ENCODE peak calls at places on chromosome 14, in six cellular contexts. X is neuronal stem cell, M is IMR-90, L is mesendoderm, D is H1, C is H9. O is an unnamed sample.

GRCh38 chr14:74508844-74509428 is 15.4 kb downstream of the ISCA2 start:
- DNase-seq in C (no peak), X (no peak), M (no peak), D (no peak), L (no peak), O (no peak)

GRCh38 chr14:36215217-36215598 is 38.7 kb upstream of the PTCSC3 start:
- DNase-seq in X (no peak), M (no peak), C (no peak), L (no peak), D (no peak), O (no peak)

GRCh38 chr14:65255029-65255545 is 152.8 kb upstream of the MAX start:
- DNase-seq in M (peak), C (no peak), X (no peak), D (no peak), L (peak), O (peak)

GRCh38 chr14:100203962-100204834 is 34.7 kb upstream of the YY1 start:
- DNase-seq in X (no peak), L (no peak), C (no peak), M (peak), D (no peak), O (peak)

GRCh38 chr14:64992328-64992885 is 5.7 kb downstream of the FNTB start:
- DNase-seq in D (no peak), M (no peak), C (no peak), L (no peak), X (no peak), O (no peak)

GRCh38 chr14:93939304-93940229 is 12.4 kb downstream of the FAM181A start:
- DNase-seq in M (peak), C (peak), L (peak), D (peak), X (peak), O (peak)

GRCh38 chr14:69682607-69683263 is 71.3 kb downstream of the SUSD6 start:
- DNase-seq in L (no peak), D (no peak), X (no peak), M (no peak), C (no peak), O (no peak)

GRCh38 chr14:77097006-77097688 is 911 bp upstream of the CIPC start:
- DNase-seq in M (peak), D (no peak), X (no peak), L (peak), C (no peak), O (no peak)

GRCh38 chr14:20775043-20775442 is 6.0 kb upstream of the RNASE6 start:
- DNase-seq in C (no peak), M (no peak), L (no peak), X (no peak), D (no peak), O (no peak)

GRCh38 chr14:64556526-64556925 is 6.8 kb downstream of the PPP1R36 start:
- DNase-seq in L (peak), D (no peak), X (no peak), C (peak), M (peak), O (peak)

GRCh38 chr14:34297786-34298520 is 164.1 kb downstream of the SPTSSA start:
- DNase-seq in L (no peak), C (no peak), M (no peak), D (no peak), X (no peak), O (no peak)

GRCh38 chr14:21525571-21525970 is 575 bp downstream of the SALL2 start:
- DNase-seq in M (peak), X (no peak), D (no peak), L (peak), C (no peak), O (peak)

GRCh38 chr14:23034498-23035302 is at the start of gene PSMB5:
- DNase-seq in X (peak), D (peak), M (peak), L (peak), C (peak), O (peak)
- H3K18ac ChIP-seq in X (peak), D (peak), M (peak), L (peak), C (peak), O (peak)

GRCh38 chr14:61694830-61695694 is at the start of gene HIF1A:
- DNase-seq in M (peak), D (peak), C (peak), L (peak), X (peak), O (peak)

GRCh38 chr14:61696753-61697318 is 1.5 kb downstream of the HIF1A start:
- DNase-seq in M (no peak), X (no peak), D (no peak), C (no peak), L (no peak), O (no peak)

GRCh38 chr14:61698216-61698980 is 3.1 kb downstream of the HIF1A start:
- DNase-seq in D (no peak), L (no peak), M (no peak), C (no peak), X (no peak), O (no peak)

GRCh38 chr14:61694039-61694438 is 1.3 kb upstream of the HIF1A start:
- DNase-seq in C (no peak), M (no peak), D (no peak), X (no peak), L (no peak), O (no peak)

DNA sequence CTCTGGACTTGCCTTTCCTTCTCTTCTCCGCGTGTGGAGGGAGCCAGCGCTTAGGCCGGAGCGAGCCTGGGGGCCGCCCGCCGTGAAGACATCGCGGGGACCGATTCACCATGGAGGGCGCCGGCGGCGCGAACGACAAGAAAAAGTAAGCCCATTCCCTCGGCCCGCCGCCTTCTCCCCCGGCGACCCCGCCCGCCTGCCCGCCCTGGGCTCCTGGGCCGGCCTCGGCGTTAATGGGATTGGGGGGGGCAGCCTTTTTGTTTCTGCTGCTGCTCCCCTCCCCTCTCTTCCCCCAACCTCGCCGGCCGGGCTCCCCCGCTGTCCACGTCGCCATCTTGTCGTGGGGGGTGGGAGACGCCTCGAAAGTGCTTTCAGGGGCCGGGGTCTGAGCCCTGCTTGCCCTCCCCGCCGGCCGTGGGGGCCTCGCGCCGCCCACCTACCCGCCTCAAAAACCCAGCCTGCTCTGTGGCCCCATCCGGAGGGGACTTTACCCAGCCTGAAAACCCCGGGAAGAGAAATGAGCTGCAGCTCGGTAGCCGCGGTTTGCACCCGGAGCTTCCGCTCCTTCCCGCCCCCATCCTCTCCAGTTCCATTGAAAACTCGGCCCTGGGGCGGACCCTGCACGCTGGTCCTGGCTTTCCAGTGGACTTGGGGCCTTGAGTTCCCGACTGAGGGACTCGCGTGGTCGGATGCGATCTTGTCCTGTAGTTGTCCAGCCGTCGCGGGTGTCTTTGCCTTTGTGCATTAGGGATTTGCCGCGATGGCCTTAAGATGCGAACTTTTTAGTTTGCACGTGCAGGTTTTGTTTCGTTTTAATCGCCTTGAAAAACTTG is 598 bp downstream of the HIF1A start:
- DNase-seq in C (peak), X (peak), L (peak), M (peak), D (no peak), O (peak)
- H3K18ac ChIP-seq in C (peak), X (peak), L (peak), M (peak), D (peak), O (peak)

DNA sequence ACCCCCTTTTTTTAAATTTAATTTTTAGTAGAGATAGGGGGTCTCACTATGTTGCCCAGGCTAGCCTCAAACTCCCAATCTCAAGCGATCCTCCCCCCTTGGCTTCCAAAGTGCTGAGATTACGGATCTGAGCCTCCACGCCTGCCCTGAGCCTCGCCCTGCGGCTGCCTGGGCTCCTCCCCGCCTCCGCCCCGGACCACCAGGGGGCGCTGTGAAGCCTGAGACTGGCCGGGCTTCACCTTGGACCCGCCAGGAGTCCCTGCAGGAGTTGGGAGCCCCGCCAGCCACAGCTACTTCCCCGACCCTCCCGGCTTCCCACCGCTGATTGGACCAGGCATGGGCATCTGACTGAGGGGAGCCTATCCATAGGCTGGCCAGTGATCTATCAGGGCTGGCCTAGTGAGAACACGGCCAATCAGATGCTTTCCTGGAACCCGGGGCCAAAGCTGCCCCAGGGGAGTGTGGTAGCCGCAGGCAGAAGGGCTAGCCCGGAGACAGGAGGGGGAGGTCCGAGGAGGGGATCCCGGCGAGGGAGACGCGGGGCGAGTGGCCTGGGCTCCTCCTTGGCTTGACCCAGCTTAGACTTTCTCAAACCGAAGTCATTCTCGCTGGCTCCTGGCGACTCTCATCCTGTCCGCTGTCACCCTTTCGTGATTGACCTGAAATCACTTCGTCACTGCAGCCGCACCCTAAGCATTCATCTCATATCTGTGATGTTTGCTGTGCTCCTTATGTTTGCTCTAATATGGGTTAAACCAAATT is 15.1 kb upstream of the ANKRD9 start:
- DNase-seq in M (peak), L (peak), D (peak), C (peak), X (peak), O (peak)
- H3K18ac ChIP-seq in M (peak), L (peak), D (peak), C (no peak), X (peak), O (peak)

GRCh38 chr14:24851406-24851805 is 198.5 kb downstream of the STXBP6 start:
- DNase-seq in L (no peak), M (no peak), D (no peak), C (no peak), X (no peak), O (no peak)
- H3K18ac ChIP-seq in L (no peak), M (peak), D (no peak), C (no peak), X (no peak), O (no peak)

DNA sequence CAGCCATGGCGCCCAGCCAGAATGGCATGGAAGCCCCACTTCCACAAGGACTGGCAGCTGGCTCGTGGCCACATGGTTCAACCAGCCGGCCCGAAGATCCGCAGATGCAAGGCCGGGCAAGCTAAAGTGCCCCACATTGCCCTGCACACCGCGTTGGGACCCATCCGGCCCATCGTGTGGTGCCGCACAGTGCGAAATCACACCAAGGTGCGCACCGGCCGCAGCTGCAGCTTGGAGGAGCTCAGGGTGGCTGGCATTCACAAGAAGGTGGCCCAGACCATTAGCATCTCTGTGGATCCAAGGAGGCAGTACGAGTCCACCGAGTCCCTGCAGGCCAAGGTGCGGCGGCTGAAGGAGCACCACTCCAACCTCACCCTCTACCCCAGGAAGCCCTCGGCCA is 15.9 kb downstream of the CDC42BPB start:
- DNase-seq in L (no peak), M (no peak), C (no peak), X (no peak), D (no peak), O (no peak)
- H3K18ac ChIP-seq in L (no peak), M (no peak), C (no peak), X (no peak), D (no peak), O (no peak)

GRCh38 chr14:58426819-58427288 is 477 bp downstream of the TIMM9 start:
- DNase-seq in L (peak), X (peak), D (peak), C (peak), M (peak), O (no peak)
- H3K18ac ChIP-seq in L (peak), X (no peak), D (peak), C (peak), M (peak), O (peak)

O was measured in mesenchymal stem cell.